ENCODE peak calls at places on chromosomes 2 and 18, in eight cellular contexts. D, Y, V, O, X, S, Z and H are unnamed samples.

GRCh38 chr2:65128297-65129190 is 1.4 kb downstream of the RAB1A start:
- DNase-seq in O (peak; percentile 54), X (no peak), Y (no peak), D (peak; percentile 73), V (no peak), Z (no peak), S (peak; percentile 33), H (peak; percentile 12)

GRCh38 chr2:63438171-63438570 is 150.1 kb downstream of the WDPCP start:
- DNase-seq in Y (no peak), Z (no peak), X (no peak), D (no peak), O (no peak), V (no peak), S (no peak), H (no peak)

GRCh38 chr2:69216535-69217332 is 170.3 kb downstream of the GFPT1 start:
- DNase-seq in V (no peak), D (no peak), O (peak; percentile 95), X (no peak), S (no peak), Y (no peak), Z (no peak), H (peak; percentile 70)

GRCh38 chr2:224941958-224942357 is 100.3 kb downstream of the DOCK10 start:
- DNase-seq in Y (no peak), X (no peak), Z (no peak), D (no peak), S (no peak), V (no peak), O (no peak), H (no peak)

GRCh38 chr2:224360801-224361251 is 41.1 kb downstream of the FAM124B start:
- DNase-seq in V (no peak), D (peak; percentile 69), Z (no peak), O (no peak), Y (no peak), X (no peak), S (no peak), H (no peak)

GRCh38 chr2:170824526-170825015 is 7.9 kb downstream of the GAD1 start:
- DNase-seq in D (no peak), Y (no peak), X (no peak), V (no peak), O (no peak), S (no peak), Z (no peak), H (no peak)

GRCh38 chr2:53740170-53740569 is 27.4 kb upstream of the CHAC2 start:
- DNase-seq in O (peak; percentile 55), V (no peak), Y (no peak), Z (no peak), S (no peak), X (no peak), D (peak; percentile 28), H (peak; percentile 12)

GRCh38 chr2:133579295-133579694 is 11.0 kb upstream of the NCKAP5 start:
- DNase-seq in S (no peak), Y (no peak), V (no peak), Z (no peak), D (peak; percentile 98), X (no peak), O (peak; percentile 88), H (peak; percentile 48)

GRCh38 chr18:23237524-23238151 is 102.4 kb downstream of the CABLES1 start:
- DNase-seq in V (peak; percentile 71), Y (peak; percentile 42), Z (no peak), X (peak; percentile 14), D (peak; percentile 46), O (peak; percentile 69), S (peak; percentile 93), H (peak; percentile 61)

GRCh38 chr2:28434600-28434989 is 41.9 kb downstream of the FOSL2 start:
- DNase-seq in Y (no peak), S (no peak), Z (no peak), V (no peak), D (no peak), X (no peak), O (no peak), H (no peak)

GRCh38 chr2:200664770-200665494 is 79.1 kb downstream of the AOX1 start:
- DNase-seq in O (no peak), Y (no peak), Z (no peak), S (no peak), D (no peak), X (no peak), V (no peak), H (no peak)

GRCh38 chr18:26677957-26678356 is 129.6 kb upstream of the KCTD1 start:
- DNase-seq in D (no peak), Z (no peak), O (no peak), Y (no peak), X (no peak), S (no peak), V (no peak), H (no peak)

GRCh38 chr2:18900691-18901113 is 311.3 kb upstream of the NT5C1B start:
- DNase-seq in O (peak; percentile 14), V (no peak), Z (no peak), S (no peak), Y (no peak), D (no peak), X (no peak), H (no peak)

GRCh38 chr2:239398536-239398935 is 2.3 kb downstream of the HDAC4 start:
- DNase-seq in D (no peak), O (no peak), X (no peak), Z (no peak), S (no peak), V (no peak), Y (no peak), H (no peak)

GRCh38 chr2:32474391-32474790 is 117.6 kb downstream of the BIRC6 start:
- DNase-seq in S (no peak), Y (no peak), Z (no peak), O (peak; percentile 9), X (no peak), D (no peak), V (no peak), H (no peak)

GRCh38 chr2:138846216-138846821 is 66.1 kb upstream of the NXPH2 start:
- DNase-seq in V (no peak), Y (no peak), O (peak; percentile 25), D (peak; percentile 40), X (no peak), Z (no peak), S (peak; percentile 59), H (peak; percentile 5)

GRCh38 chr2:12064153-12064552 is 317.7 kb downstream of the LPIN1 start:
- DNase-seq in O (no peak), Y (no peak), D (no peak), X (no peak), V (no peak), Z (peak; percentile 31), S (no peak), H (no peak)

GRCh38 chr18:78730564-78731422 is 248.8 kb upstream of the SALL3 start:
- DNase-seq in V (no peak), O (no peak), S (no peak), X (no peak), Z (no peak), D (no peak), Y (no peak), H (no peak)

GRCh38 chr2:134669731-134670669 is 48.8 kb downstream of the TMEM163 start:
- DNase-seq in X (peak; percentile 52), O (no peak), S (no peak), D (no peak), Y (no peak), V (peak; percentile 43), Z (peak; percentile 73), H (no peak)

GRCh38 chr2:236193026-236193425 is 24.8 kb upstream of the GBX2 start:
- DNase-seq in D (no peak), X (no peak), O (no peak), Z (no peak), S (no peak), V (no peak), Y (no peak), H (no peak)

GRCh38 chr2:28565720-28566295 is 69.9 kb downstream of the PLB1 start:
- DNase-seq in D (peak; percentile 96), V (no peak), Z (no peak), Y (no peak), S (no peak), O (no peak), X (no peak), H (no peak)

GRCh38 chr18:28041366-28041765 is 135.6 kb downstream of the CDH2 start:
- DNase-seq in Z (no peak), S (no peak), V (no peak), D (no peak), O (peak; percentile 84), Y (no peak), X (no peak), H (no peak)

GRCh38 chr18:77063256-77063655 is 69.3 kb downstream of the MBP start:
- DNase-seq in Z (peak; percentile 72), D (peak; percentile 91), S (peak; percentile 67), O (peak; percentile 94), V (peak; percentile 73), X (peak; percentile 60), Y (peak; percentile 59), H (peak; percentile 31)

GRCh38 chr18:25350561-25351201 is 1.3 kb downstream of the ZNF521 start:
- DNase-seq in Y (peak; percentile 21), V (peak; percentile 40), X (no peak), S (peak; percentile 7), Z (no peak), D (no peak), O (peak; percentile 42), H (peak; percentile 38)

GRCh38 chr2:38533180-38533579 is 69.5 kb downstream of the HNRNPLL start:
- DNase-seq in Z (no peak), D (no peak), S (peak; percentile 93), O (no peak), X (no peak), V (no peak), Y (peak; percentile 50), H (no peak)

GRCh38 chr2:64062840-64063239 is 43.6 kb upstream of the VPS54 start:
- DNase-seq in O (peak; percentile 80), Y (no peak), V (no peak), S (peak; percentile 78), Z (no peak), X (no peak), D (peak; percentile 89), H (peak; percentile 69)